ENCODE peak calls at places on chromosome X, in ten cellular contexts. M is cerebellum; L is IMR-90; S is DMS79 treated with DMSO at 0.1 percent for 48 hours; A is NCI-H2171; F is neural crest cell; T is EH; W is activated T-cell treated with anti-CD3 and anti-CD28 coated beads, Interleukin-2, amount 50 U/mL, for 72 hours; U is activated CD4-positive, alpha-beta T cell treated with anti-CD3 and anti-CD28 coated beads, Interleukin-2, amount 10 ng/mL, durations not matched to agents 7 days and 5 days; P is iPS-NIHi11. X is an unnamed sample.

GRCh38 chrX:51332188-51332942 is at the start of gene NUDT10:
- DNase-seq in M (peak), L (peak), S (peak), A (no peak), F (peak), T (peak), W (peak), U (peak), P (peak), X (peak)

GRCh38 chrX:72052415-72053090 is 79.2 kb downstream of the RTL5 start:
- DNase-seq in M (no peak), L (peak), S (no peak), A (no peak), F (no peak), T (peak), W (no peak), U (no peak), P (peak), X (peak)

GRCh38 chrX:8190341-8190830 is 19.3 kb upstream of the VCX2 start:
- DNase-seq in M (no peak), L (no peak), S (no peak), A (no peak), F (no peak), T (no peak), W (no peak), U (no peak), P (no peak), X (no peak)

GRCh38 chrX:47068720-47069119 is 9.5 kb upstream of the RGN start:
- DNase-seq in M (no peak), L (no peak), S (no peak), A (no peak), F (no peak), T (no peak), W (no peak), U (no peak), P (no peak), X (no peak)

GRCh38 chrX:50000937-50001542 is 78.6 kb downstream of the CLCN5 start:
- DNase-seq in M (no peak), L (no peak), S (no peak), A (no peak), F (no peak), T (no peak), W (no peak), U (no peak), P (no peak), X (no peak)

GRCh38 chrX:6758234-6758633 is 223.3 kb upstream of the VCX3A start:
- DNase-seq in M (no peak), L (no peak), S (no peak), A (no peak), F (no peak), T (no peak), W (no peak), U (no peak), P (no peak), X (no peak)

GRCh38 chrX:44223150-44223549 is 120.3 kb downstream of the EFHC2 start:
- DNase-seq in M (no peak), L (peak), S (no peak), A (no peak), F (no peak), T (peak), W (no peak), U (no peak), P (no peak), X (peak)

GRCh38 chrX:19672211-19672814 is 157.0 kb upstream of the MAP3K15 start:
- DNase-seq in M (no peak), L (no peak), S (no peak), A (no peak), F (no peak), T (no peak), W (no peak), U (no peak), P (no peak), X (peak)

GRCh38 chrX:30275498-30275897 is 28.6 kb downstream of the MAGEB1 start:
- DNase-seq in M (no peak), L (peak), S (no peak), A (no peak), F (no peak), T (peak), W (no peak), U (no peak), P (no peak), X (no peak)

GRCh38 chrX:71184803-71185495 is 38.1 kb upstream of the GJB1 start:
- DNase-seq in M (peak), L (no peak), S (no peak), A (peak), F (no peak), T (no peak), W (no peak), U (no peak), P (no peak), X (no peak)

GRCh38 chrX:135688137-135688536 is 25.3 kb upstream of the CT45A1 start:
- DNase-seq in M (no peak), L (no peak), S (no peak), A (no peak), F (no peak), T (peak), W (peak), U (peak), P (peak), X (no peak)

GRCh38 chrX:50114113-50114512 is 86.7 kb downstream of the AKAP4 start:
- DNase-seq in M (no peak), L (no peak), S (no peak), A (no peak), F (no peak), T (no peak), W (no peak), U (no peak), P (no peak), X (no peak)

GRCh38 chrX:40685352-40685918 is 38.1 kb upstream of the CXorf38 start:
- DNase-seq in M (no peak), L (no peak), S (no peak), A (no peak), F (no peak), T (no peak), W (no peak), U (no peak), P (no peak), X (no peak)

X was measured in astrocyte.